ENCODE peak calls at places on chromosomes 13 and 19, in nine cellular contexts. U is stimulated activated CD8-positive, alpha-beta memory T cell treated with anti-CD3 and anti-CD28 coated beads, Interleukin-15, amount 100 ng/mL, for 24 hours; B is GM13977; P is posterior cingulate gyrus; C is activated T-cell treated with anti-CD3 and anti-CD28 coated beads, Interleukin-2, amount 50 U/mL, for 1 hour; S is A673; Y is heart right ventricle; R is GM23338; O is GOT3. F is an unnamed sample.

GRCh38 chr19:42295831-42296525 is 6.0 kb upstream of the PRR19 start:
- DNase-seq in R (peak; percentile 91), B (peak; percentile 89), Y (peak; percentile 89), P (peak; percentile 87), C (peak; percentile 96), O (peak; percentile 23), U (peak; percentile 83), S (peak; percentile 76), F (peak; percentile 65)

GRCh38 chr13:44350775-44351504 is 22.7 kb upstream of the SERP2 start:
- DNase-seq in Y (no peak), S (no peak), B (no peak), P (no peak), U (no peak), R (peak; percentile 11), C (no peak), O (no peak), F (no peak)

GRCh38 chr13:67416047-67416925 is 186.2 kb upstream of the PCDH9 start:
- DNase-seq in U (no peak), P (no peak), B (no peak), S (peak; percentile 33), C (no peak), O (no peak), Y (no peak), R (peak; percentile 82), F (no peak)

GRCh38 chr19:41570639-41571112 is 5.3 kb upstream of the CEACAM21 start:
- DNase-seq in B (peak; percentile 78), R (peak; percentile 94), Y (peak; percentile 83), C (peak; percentile 85), S (peak; percentile 86), P (peak; percentile 65), U (peak; percentile 74), O (no peak), F (no peak)

GRCh38 chr19:19439083-19439482 is 33.6 kb downstream of the GATAD2A start:
- DNase-seq in C (no peak), S (no peak), U (no peak), Y (no peak), R (no peak), B (no peak), P (no peak), O (no peak), F (no peak)

GRCh38 chr13:71285700-71286099 is 581.3 kb downstream of the DACH1 start:
- DNase-seq in P (no peak), B (no peak), S (peak; percentile 7), Y (no peak), C (no peak), R (peak; percentile 6), O (no peak), U (no peak), F (no peak)

GRCh38 chr13:23915308-23915707 is 18.0 kb upstream of the C1QTNF9B start:
- DNase-seq in P (no peak), C (no peak), R (no peak), Y (no peak), O (no peak), U (no peak), S (no peak), B (no peak), F (no peak)

GRCh38 chr19:45402469-45403070 is 2.3 kb downstream of the PPP1R13L start:
- DNase-seq in U (no peak), S (no peak), B (peak; percentile 73), R (peak; percentile 88), C (peak; percentile 54), P (no peak), Y (peak; percentile 63), O (no peak), F (no peak)

GRCh38 chr13:43303040-43303729 is 279.8 kb downstream of the DNAJC15 start:
- DNase-seq in R (peak; percentile 82), Y (peak; percentile 57), U (no peak), P (peak; percentile 57), O (no peak), B (no peak), C (no peak), S (peak; percentile 84), F (peak; percentile 51)

GRCh38 chr13:79491715-79492114 is 10.8 kb downstream of the NDFIP2 start:
- DNase-seq in C (no peak), Y (no peak), U (no peak), B (no peak), S (no peak), P (no peak), R (no peak), O (no peak), F (no peak)

GRCh38 chr13:113852536-113853517 is 11.0 kb downstream of the GAS6 start:
- DNase-seq in U (no peak), B (no peak), S (no peak), R (no peak), P (peak; percentile 14), C (no peak), O (no peak), Y (no peak), F (no peak)

GRCh38 chr19:40718774-40719391 is 2.0 kb downstream of the ITPKC start:
- DNase-seq in P (no peak), O (no peak), Y (peak; percentile 45), C (peak; percentile 25), U (no peak), B (peak; percentile 46), R (peak; percentile 54), S (no peak), F (peak; percentile 13)

GRCh38 chr13:112069063-112069726 is 2.2 kb downstream of the SOX1 start:
- DNase-seq in P (no peak), U (no peak), R (no peak), Y (no peak), B (no peak), S (no peak), O (no peak), C (no peak), F (no peak)

GRCh38 chr19:55158423-55158822 is 891 bp upstream of the TNNI3 start:
- DNase-seq in R (no peak), C (no peak), U (no peak), P (no peak), B (no peak), O (no peak), S (no peak), Y (no peak), F (no peak)

F was measured in C1 segment of cervical spinal cord.